ENCODE peak calls at places on chromosomes 3 and 15, in ten cellular contexts. Z is left ventricle myocardium inferior; E is HEK293T; R is GM19239; A is H7; L is posterior cingulate gyrus; N is stimulated activated CD4-positive, alpha-beta T cell treated with anti-CD3 and anti-CD28 coated beads, Interleukin-4, amount 100 ng/mL, for 1 hour; K is HFF-Myc; Y is cerebellum; S is mesothelial cell of epicardium. X is an unnamed sample.

GRCh38 chr15:101451192-101451799 is 38.2 kb downstream of the PCSK6 start:
- DNase-seq in Y (no peak), R (no peak), L (peak), A (no peak), E (no peak), S (peak), N (no peak), K (no peak), Z (peak), X (peak)

GRCh38 chr3:104425416-104425815 is 941.3 kb upstream of the ALCAM start:
- DNase-seq in K (no peak), N (no peak), L (no peak), E (no peak), A (no peak), Z (no peak), S (no peak), Y (no peak), R (no peak), X (no peak)

GRCh38 chr3:113684271-113684819 is 12.1 kb downstream of the USF3 start:
- DNase-seq in Z (no peak), E (no peak), K (no peak), Y (no peak), L (no peak), R (no peak), A (no peak), S (no peak), N (no peak), X (no peak)

GRCh38 chr3:29447946-29448632 is 167.2 kb downstream of the RBMS3 start:
- DNase-seq in K (no peak), R (no peak), E (no peak), Z (no peak), S (no peak), Y (no peak), N (no peak), A (no peak), L (no peak), X (no peak)

GRCh38 chr3:65776494-65776893 is 262.2 kb downstream of the MAGI1 start:
- DNase-seq in S (no peak), Y (no peak), R (no peak), E (no peak), K (peak), A (no peak), L (no peak), Z (no peak), N (no peak), X (no peak)

GRCh38 chr3:14139771-14140170 is 14.9 kb downstream of the TMEM43 start:
- DNase-seq in N (no peak), E (no peak), L (no peak), Y (no peak), A (no peak), S (no peak), Z (no peak), K (no peak), R (no peak), X (no peak)

GRCh38 chr15:59307164-59307535 is 65.5 kb downstream of the MYO1E start:
- DNase-seq in R (no peak), E (no peak), K (no peak), Z (no peak), A (no peak), Y (no peak), N (no peak), L (peak), S (no peak), X (no peak)

GRCh38 chr3:58490860-58491501 is 915 bp upstream of the KCTD6 start:
- DNase-seq in Y (no peak), N (no peak), A (peak), S (peak), Z (peak), E (no peak), R (no peak), K (no peak), L (peak), X (no peak)

GRCh38 chr15:42274693-42274971 is 1.4 kb upstream of the TMEM87A start:
- DNase-seq in L (no peak), N (no peak), Y (no peak), Z (no peak), E (no peak), A (no peak), R (no peak), S (no peak), K (no peak), X (no peak)

GRCh38 chr3:119681279-119681678 is 4.1 kb upstream of the COX17 start:
- DNase-seq in R (no peak), N (no peak), K (no peak), A (no peak), Y (no peak), L (no peak), Z (no peak), S (no peak), E (no peak), X (no peak)

GRCh38 chr15:38531509-38531908 is 33.1 kb downstream of the RASGRP1 start:
- DNase-seq in Z (no peak), Y (peak), L (peak), E (no peak), S (no peak), R (no peak), K (no peak), N (no peak), A (no peak), X (no peak)

GRCh38 chr3:60101628-60102027 is 1051.8 kb upstream of the CFAP20DC start:
- DNase-seq in R (no peak), Z (peak), L (no peak), S (no peak), N (no peak), K (no peak), A (no peak), E (no peak), Y (no peak), X (no peak)

GRCh38 chr3:59302442-59302841 is 252.6 kb upstream of the CFAP20DC start:
- DNase-seq in S (no peak), R (no peak), K (no peak), L (no peak), N (no peak), Z (no peak), Y (no peak), A (no peak), E (no peak), X (no peak)

GRCh38 chr3:186257866-186258265 is 104.2 kb downstream of the DGKG start:
- DNase-seq in S (no peak), Z (no peak), L (no peak), R (no peak), A (no peak), K (no peak), N (no peak), E (no peak), Y (no peak), X (no peak)

GRCh38 chr3:42847731-42848130 is 27.9 kb downstream of the CYP8B1 start:
- DNase-seq in L (no peak), N (no peak), A (no peak), Z (no peak), Y (no peak), S (no peak), R (no peak), E (no peak), K (no peak), X (no peak)

GRCh38 chr3:66031102-66031698 is 7.5 kb downstream of the MAGI1 start:
- DNase-seq in K (no peak), A (no peak), R (no peak), N (no peak), Y (no peak), E (no peak), S (no peak), L (no peak), Z (no peak), X (no peak)

GRCh38 chr15:84915011-84915958 is 30.8 kb downstream of the SLC28A1 start:
- DNase-seq in A (peak), L (no peak), R (peak), N (peak), E (peak), Y (no peak), S (peak), Z (peak), K (peak), X (peak)

GRCh38 chr3:71011565-71012287 is 571.8 kb downstream of the FOXP1 start:
- DNase-seq in K (no peak), R (no peak), Z (no peak), L (no peak), Y (no peak), A (no peak), S (no peak), N (no peak), E (no peak), X (no peak)

X was measured in HL-60.